ENCODE peak calls at places on chromosomes 16 and 17, in nine cellular contexts. O is ascending aorta, S is MM.1S, G is brain microvascular endothelial cell, D is fibroblast of lung, A is esophagus squamous epithelium, C is ovary, N is A673, H is adrenal gland. R is an unnamed sample.

GRCh38 chr17:60971515-60972369 is 294.1 kb downstream of the BCAS3 start:
- DNase-seq in O (no peak), S (peak; percentile 56), G (peak; percentile 48), D (peak; percentile 51), A (no peak), C (peak; percentile 30), N (peak; percentile 53), H (peak; percentile 23), R (no peak)

GRCh38 chr17:57892820-57893595 is 43.2 kb upstream of the MRPS23 start:
- DNase-seq in O (peak; percentile 98), S (no peak), G (peak; percentile 96), D (peak; percentile 97), A (peak; percentile 30), C (peak; percentile 91), N (peak; percentile 48), H (peak; percentile 98), R (peak; percentile 89)

GRCh38 chr17:41548844-41549595 is 20.9 kb upstream of the KRT19 start:
- DNase-seq in O (peak; percentile 91), S (peak; percentile 88), G (peak; percentile 81), D (peak; percentile 88), A (no peak), C (peak; percentile 85), N (peak; percentile 74), H (peak; percentile 84), R (peak; percentile 92)

GRCh38 chr16:53515811-53516210 is 12.8 kb upstream of the AKTIP start:
- DNase-seq in O (no peak), S (no peak), G (no peak), D (no peak), A (no peak), C (no peak), N (no peak), H (no peak), R (no peak)

GRCh38 chr17:58331815-58332719 is 3.5 kb upstream of the TSPOAP1 start:
- DNase-seq in O (peak; percentile 79), S (peak; percentile 97), G (no peak), D (no peak), A (peak; percentile 72), C (no peak), N (no peak), H (peak; percentile 44), R (peak; percentile 53)

GRCh38 chr16:15732416-15732815 is 82.4 kb downstream of the NDE1 start:
- DNase-seq in O (no peak), S (no peak), G (no peak), D (peak; percentile 12), A (no peak), C (no peak), N (no peak), H (no peak), R (no peak)

GRCh38 chr17:21474815-21475214 is 98.7 kb downstream of the KCNJ12 start:
- DNase-seq in O (peak; percentile 41), S (no peak), G (no peak), D (no peak), A (no peak), C (no peak), N (no peak), H (no peak), R (no peak)

GRCh38 chr16:57531253-57531575 is 5.2 kb downstream of the CCDC102A start:
- DNase-seq in O (no peak), S (no peak), G (no peak), D (no peak), A (no peak), C (peak; percentile 13), N (no peak), H (no peak), R (peak; percentile 9)

GRCh38 chr17:66957951-66958579 is 6.4 kb upstream of the CACNG4 start:
- DNase-seq in O (no peak), S (no peak), G (peak; percentile 18), D (no peak), A (no peak), C (no peak), N (no peak), H (no peak), R (no peak)

GRCh38 chr16:23566724-23567123 is 9.2 kb downstream of the UBFD1 start:
- DNase-seq in O (no peak), S (no peak), G (no peak), D (no peak), A (no peak), C (no peak), N (no peak), H (no peak), R (no peak)

GRCh38 chr16:16004314-16004749 is 54.9 kb downstream of the ABCC1 start:
- DNase-seq in O (no peak), S (no peak), G (peak; percentile 75), D (peak; percentile 91), A (no peak), C (no peak), N (peak; percentile 54), H (no peak), R (no peak)

GRCh38 chr17:8041249-8041928 is 2.5 kb downstream of the ALOX15B start:
- DNase-seq in O (no peak), S (peak; percentile 57), G (peak; percentile 46), D (peak; percentile 53), A (no peak), C (no peak), N (peak; percentile 80), H (no peak), R (peak; percentile 37)

GRCh38 chr16:80792031-80792430 is 12.4 kb downstream of the CDYL2 start:
- DNase-seq in O (no peak), S (no peak), G (no peak), D (peak; percentile 12), A (no peak), C (no peak), N (no peak), H (no peak), R (no peak)

GRCh38 chr16:80794071-80794470 is 10.3 kb downstream of the CDYL2 start:
- DNase-seq in O (no peak), S (no peak), G (no peak), D (peak; percentile 53), A (no peak), C (no peak), N (no peak), H (no peak), R (no peak)

GRCh38 chr16:80788016-80788415 is 16.4 kb downstream of the CDYL2 start:
- DNase-seq in O (no peak), S (no peak), G (no peak), D (peak; percentile 63), A (no peak), C (no peak), N (no peak), H (no peak), R (no peak)

GRCh38 chr16:80791411-80791810 is 13.0 kb downstream of the CDYL2 start:
- DNase-seq in O (no peak), S (no peak), G (peak; percentile 31), D (peak; percentile 27), A (no peak), C (no peak), N (no peak), H (no peak), R (no peak)
- TF ChIP-seq CTCF in O (no peak), S (no peak), G (no peak), D (no peak), A (no peak), C (no peak), N (no peak), H (no peak), R (no peak)

GRCh38 chr16:24939738-24940137 is 75.4 kb downstream of the ARHGAP17 start:
- DNase-seq in O (no peak), S (no peak), G (no peak), D (no peak), A (no peak), C (no peak), N (no peak), H (no peak), R (no peak)
- H3K27ac ChIP-seq in O (no peak overlapping the region), S (no peak overlapping the region), G (no peak overlapping the region), D (no peak overlapping the region), A (no peak overlapping the region), C (no peak overlapping the region), N (no peak overlapping the region), H (no peak overlapping the region), R (no peak overlapping the region)

GRCh38 chr17:42744283-42744805 is 496 bp downstream of the EZH1 start:
- DNase-seq in O (peak; percentile 81), S (peak; percentile 75), G (no peak), D (peak; percentile 32), A (no peak), C (peak; percentile 64), N (peak; percentile 25), H (peak; percentile 84), R (peak; percentile 82)
- TF ChIP-seq CTCF in O (no peak), S (no peak), G (no peak), D (no peak), A (no peak), C (no peak), N (no peak), H (no peak), R (no peak)

DNA sequence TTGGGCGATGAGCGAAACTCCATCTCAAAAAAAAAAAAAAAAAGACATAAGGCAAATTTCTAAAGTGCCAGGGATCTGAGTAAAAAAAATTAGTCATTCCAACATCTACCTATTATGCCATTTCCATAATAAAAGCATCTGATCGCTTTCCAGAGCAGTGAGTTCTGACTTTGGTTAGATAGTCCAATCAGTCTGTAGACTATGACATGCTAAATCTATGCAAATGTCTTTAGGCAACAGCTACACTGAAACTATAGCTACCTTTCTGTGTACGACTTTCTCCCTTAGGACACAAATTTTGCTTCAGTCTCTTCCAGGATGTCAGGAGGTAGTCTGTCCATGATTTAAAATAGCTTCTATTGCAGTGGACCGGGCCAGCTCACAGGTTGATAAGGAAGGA is 58.9 kb upstream of the ARHGAP44 start:
- DNase-seq in O (no peak), S (no peak), G (no peak), D (peak; percentile 24), A (no peak), C (no peak), N (no peak), H (no peak), R (no peak)
- H3K27ac ChIP-seq in O (peak overlapping the region; percentile 91), S (no peak overlapping the region), G (no peak overlapping the region), D (no peak overlapping the region), A (peak overlapping the region; percentile 68), C (no peak overlapping the region), N (no peak overlapping the region), H (no peak overlapping the region), R (no peak overlapping the region)

GRCh38 chr17:28729950-28730330 is 1.4 kb downstream of the NEK8 start:
- DNase-seq in O (no peak), S (no peak), G (no peak), D (no peak), A (no peak), C (no peak), N (no peak), H (no peak), R (no peak)

GRCh38 chr17:28726396-28726911 is 421 bp upstream of the TLCD1 start:
- DNase-seq in O (no peak), S (peak; percentile 70), G (peak; percentile 28), D (peak; percentile 58), A (peak; percentile 41), C (no peak), N (peak; percentile 79), H (peak; percentile 60), R (no peak)

GRCh38 chr17:28727727-28728363 is 743 bp upstream of the NEK8 start:
- DNase-seq in O (peak; percentile 78), S (peak; percentile 94), G (peak; percentile 35), D (peak; percentile 51), A (no peak), C (peak; percentile 61), N (peak; percentile 69), H (peak; percentile 55), R (peak; percentile 56)

GRCh38 chr17:28726912-28727726 is 1.1 kb upstream of the TLCD1 start:
- DNase-seq in O (peak; percentile 96), S (peak; percentile 96), G (peak; percentile 88), D (peak; percentile 91), A (no peak), C (peak; percentile 94), N (peak; percentile 97), H (peak; percentile 94), R (peak; percentile 94)

GRCh38 chr17:28728364-28729200 is at the start of gene NEK8:
- DNase-seq in O (peak; percentile 99), S (peak; percentile 92), G (peak; percentile 95), D (peak; percentile 84), A (peak; percentile 81), C (peak; percentile 98), N (peak; percentile 97), H (peak; percentile 94), R (peak; percentile 97)
- TF ChIP-seq CTCF in O (no peak), S (no peak), G (no peak), D (no peak), A (no peak), C (no peak), N (no peak), H (no peak), R (no peak)

R was measured in testis.